ENCODE peak calls at places on chromosomes 16 and 17, in nine cellular contexts. X is substantia nigra; D is stimulated activated CD4-positive, alpha-beta T cell treated with anti-CD3 and anti-CD28 coated beads, Interleukin-15, amount 100 ng/mL, for 24 hours; H is fibroblast of lung; U is fibroblast of the aortic adventitia; A is RPMI7951; B is stimulated activated CD8-positive, alpha-beta memory T cell treated with anti-CD3 and anti-CD28 coated beads, Interleukin-12 subunit alpha, Interleukin-12 subunit beta, amount 100 ng/mL, for 4 hours; O is T follicular helper cell; Z is NCI-H1092. F is an unnamed sample.

GRCh38 chr17:72191356-72191755 is 70.5 kb downstream of the SOX9 start:
- DNase-seq in X (no peak), D (no peak), H (no peak), U (no peak), A (no peak), B (no peak), O (no peak), Z (no peak), F (no peak)

GRCh38 chr17:35630530-35631148 is 43.5 kb downstream of the AP2B1 start:
- DNase-seq in X (no peak), D (no peak), H (peak; percentile 85), U (peak; percentile 71), A (peak; percentile 57), B (no peak), O (no peak), Z (no peak), F (no peak)

GRCh38 chr16:4691666-4692412 is 1.5 kb upstream of the NUDT16L1 start:
- DNase-seq in X (no peak), D (no peak), H (no peak), U (no peak), A (no peak), B (no peak), O (no peak), Z (no peak), F (no peak)

GRCh38 chr17:69597898-69598692 is 183.6 kb downstream of the MAP2K6 start:
- DNase-seq in X (no peak), D (no peak), H (peak; percentile 77), U (peak; percentile 37), A (peak; percentile 51), B (no peak), O (no peak), Z (no peak), F (no peak)

GRCh38 chr17:76137351-76138233 is 3.5 kb downstream of the FOXJ1 start:
- DNase-seq in X (no peak), D (no peak), H (no peak), U (no peak), A (no peak), B (no peak), O (no peak), Z (no peak), F (no peak)

GRCh38 chr17:50631195-50631907 is 3.3 kb upstream of the ABCC3 start:
- DNase-seq in X (no peak), D (no peak), H (no peak), U (peak; percentile 22), A (peak; percentile 57), B (no peak), O (no peak), Z (no peak), F (no peak)

GRCh38 chr16:26396511-26397235 is 670.1 kb upstream of the C16orf82 start:
- DNase-seq in X (no peak), D (no peak), H (no peak), U (no peak), A (no peak), B (no peak), O (no peak), Z (no peak), F (no peak)

GRCh38 chr16:71474864-71475263 is 12.8 kb upstream of the ZNF23 start:
- DNase-seq in X (no peak), D (no peak), H (peak; percentile 94), U (peak; percentile 63), A (peak; percentile 95), B (no peak), O (no peak), Z (no peak), F (no peak)

GRCh38 chr17:8830141-8830540 is 31.0 kb upstream of the MFSD6L start:
- DNase-seq in X (no peak), D (no peak), H (no peak), U (no peak), A (no peak), B (no peak), O (no peak), Z (no peak), F (no peak)

GRCh38 chr16:80659865-80660264 is 119.1 kb downstream of the DYNLRB2 start:
- DNase-seq in X (no peak), D (no peak), H (no peak), U (no peak), A (no peak), B (no peak), O (no peak), Z (no peak), F (no peak)

GRCh38 chr17:56009795-56010715 is 143.2 kb upstream of the ANKFN1 start:
- DNase-seq in X (no peak), D (no peak), H (no peak), U (no peak), A (no peak), B (no peak), O (no peak), Z (no peak), F (peak; percentile 25)

F was measured in activated CD8-positive, alpha-beta T cell treated with anti-CD3 and anti-CD28 coated beads for 36 hours.